ENCODE peak calls at places on chromosomes 5 and 9, in seven cellular contexts. J, S, X, Z, B, Q and G are unnamed samples. For H3K9me3 and H3K4me1, the result is how much of the 10 kb centered on the place peaks cover.

GRCh38 chr5:112434650-112435049 is 15.6 kb upstream of the EPB41L4A start:
- DNase-seq in B (no peak), Q (no peak), S (no peak), X (no peak), J (no peak), Z (no peak), G (no peak)

GRCh38 chr5:32500206-32500605 is 55.7 kb upstream of the ZFR start:
- DNase-seq in X (no peak), S (no peak), Q (no peak), Z (no peak), J (no peak), B (no peak), G (no peak)

GRCh38 chr5:174172104-174172965 is 126.8 kb downstream of the NSG2 start:
- DNase-seq in Q (no peak), B (no peak), S (no peak), X (no peak), Z (no peak), J (no peak), G (no peak)

GRCh38 chr5:150111121-150111520 is 24.8 kb upstream of the CSF1R start:
- DNase-seq in B (no peak), S (no peak), X (no peak), Z (no peak), J (peak), Q (no peak), G (no peak)

GRCh38 chr9:14812806-14813205 is 90.3 kb upstream of the CER1 start:
- DNase-seq in X (no peak), S (no peak), Z (no peak), B (no peak), J (no peak), Q (no peak), G (no peak)

GRCh38 chr5:105168806-105169205 is 1606.2 kb upstream of the NUDT12 start:
- DNase-seq in S (no peak), B (no peak), Q (no peak), X (no peak), Z (peak), J (no peak), G (no peak)

GRCh38 chr5:80207832-80208231 is 48.0 kb downstream of the SERINC5 start:
- DNase-seq in B (no peak), S (no peak), Z (no peak), X (no peak), Q (no peak), J (no peak), G (no peak)

GRCh38 chr5:3381206-3381825 is 214.3 kb upstream of the IRX1 start:
- DNase-seq in B (no peak), Z (no peak), X (no peak), J (no peak), Q (no peak), S (no peak), G (no peak)

GRCh38 chr9:1457460-1457859 is 407.3 kb downstream of the DMRT2 start:
- DNase-seq in Z (no peak), X (no peak), J (no peak), B (no peak), Q (no peak), S (no peak), G (no peak)

GRCh38 chr5:150148408-150148927 is 7.2 kb downstream of the PDGFRB start:
- DNase-seq in J (no peak), Q (no peak), Z (no peak), B (no peak), X (no peak), S (no peak), G (no peak)

GRCh38 chr9:78031271-78031825 is at the start of gene GNAQ:
- DNase-seq in S (no peak), X (peak), Q (peak), J (peak), B (peak), Z (peak), G (no peak)

GRCh38 chr5:14110680-14111079 is 32.5 kb upstream of the TRIO start:
- DNase-seq in S (no peak), J (no peak), B (no peak), Z (peak), X (no peak), Q (no peak), G (no peak)

GRCh38 chr5:101977729-101978345 is 318.2 kb downstream of the SLCO4C1 start:
- DNase-seq in B (no peak), Z (peak), S (no peak), Q (peak), X (no peak), J (no peak), G (peak)

GRCh38 chr5:122051569-122051968 is 26.5 kb downstream of the LOX start:
- DNase-seq in X (no peak), B (no peak), S (no peak), Q (no peak), Z (no peak), J (no peak), G (no peak)

GRCh38 chr5:136054133-136054996 is 25.6 kb downstream of the TGFBI start:
- DNase-seq in B (no peak), J (no peak), X (no peak), Z (peak), S (no peak), Q (no peak), G (no peak)

GRCh38 chr9:136436055-136436634 is 3.5 kb downstream of the INPP5E start:
- DNase-seq in S (no peak), X (no peak), J (peak), Z (no peak), B (no peak), Q (no peak), G (no peak)

GRCh38 chr9:69580582-69580945 is 91.6 kb downstream of the APBA1 start:
- DNase-seq in Z (no peak), S (no peak), X (no peak), Q (no peak), J (no peak), B (no peak), G (no peak)

GRCh38 chr9:33167084-33167948 is at the start of gene B4GALT1:
- DNase-seq in Z (peak), J (peak), S (peak), B (peak), X (peak), Q (peak), G (peak)

GRCh38 chr5:138032572-138033274 is at the start of gene FAM13B:
- DNase-seq in Z (peak), S (peak), B (peak), X (peak), J (peak), Q (peak), G (peak)

GRCh38 chr5:89110916-89111646 is 228.1 kb upstream of the MEF2C start:
- DNase-seq in Z (no peak), Q (no peak), J (no peak), B (no peak), S (no peak), X (no peak), G (no peak)

GRCh38 chr5:167348286-167348926 is 943.0 kb upstream of the WWC1 start:
- DNase-seq in J (no peak), Q (no peak), S (no peak), X (no peak), Z (no peak), B (no peak), G (no peak)

GRCh38 chr9:136664000-136664798 is 1.5 kb downstream of the EGFL7 start:
- DNase-seq in S (no peak), X (peak), Z (no peak), B (no peak), Q (no peak), J (no peak), G (no peak)

GRCh38 chr9:113409481-113409880 is 994 bp downstream of the POLE3 start:
- DNase-seq in S (no peak), B (no peak), X (no peak), J (no peak), Z (no peak), Q (no peak), G (no peak)

GRCh38 chr5:65699338-65699737 is 22.6 kb downstream of the SGTB start:
- DNase-seq in S (no peak), Q (no peak), Z (no peak), B (no peak), J (no peak), X (no peak), G (no peak)

GRCh38 chr5:113487411-113487778 is 858 bp downstream of the MCC start:
- DNase-seq in B (no peak), S (no peak), Q (peak), X (no peak), Z (peak), J (peak), G (no peak)

GRCh38 chr5:39498247-39498952 is 73.6 kb upstream of the DAB2 start:
- DNase-seq in B (no peak), X (no peak), S (no peak), Q (peak), Z (peak), J (no peak), G (no peak)

GRCh38 chr5:102796481-102796880 is 41.4 kb downstream of the PAM start:
- DNase-seq in S (no peak), J (no peak), X (no peak), B (no peak), Z (no peak), Q (no peak), G (no peak)

GRCh38 chr5:28390341-28390740 is 1352.0 kb upstream of the CDH9 start:
- DNase-seq in Z (no peak), S (no peak), Q (no peak), B (no peak), J (no peak), X (no peak), G (no peak)

GRCh38 chr9:118003240-118003639 is 299.0 kb downstream of the TLR4 start:
- DNase-seq in X (no peak), Q (no peak), S (no peak), J (no peak), B (no peak), Z (no peak), G (no peak)
- H3K9me3 ChIP-seq in X (under half), Q (under half), S (under half), J (under half), B (under half), Z (under half), G (under half)

DNA sequence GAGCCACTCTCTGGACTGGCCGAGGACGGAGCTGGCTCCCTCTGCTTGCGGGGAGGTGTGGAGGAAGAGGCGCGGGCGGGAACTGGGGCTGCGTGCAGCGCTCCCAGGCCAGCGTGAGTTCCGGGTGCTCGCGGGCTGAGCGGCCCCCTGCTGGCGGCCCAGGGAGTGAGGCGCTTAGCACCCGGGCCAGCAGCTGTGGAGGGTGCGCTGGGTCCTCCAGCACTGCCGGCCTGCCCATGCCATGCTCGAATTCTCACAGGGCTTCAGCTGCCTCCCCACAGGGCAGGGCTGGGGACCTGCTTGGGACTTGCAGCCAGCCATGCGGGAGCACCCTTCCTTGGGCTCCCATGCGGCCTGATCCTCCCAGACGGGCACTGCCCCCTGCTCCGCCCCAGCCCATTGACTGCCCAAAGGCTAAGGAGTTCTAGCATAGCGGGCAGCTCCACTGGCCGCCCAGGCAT is 416.9 kb downstream of the MRPS30 start:
- DNase-seq in Z (no peak), B (no peak), Q (no peak), X (no peak), J (peak), S (no peak), G (no peak)
- TF ChIP-seq CTCF in Z (no peak), B (no peak), Q (no peak), X (no peak), J (no peak), S (no peak), G (peak)

DNA sequence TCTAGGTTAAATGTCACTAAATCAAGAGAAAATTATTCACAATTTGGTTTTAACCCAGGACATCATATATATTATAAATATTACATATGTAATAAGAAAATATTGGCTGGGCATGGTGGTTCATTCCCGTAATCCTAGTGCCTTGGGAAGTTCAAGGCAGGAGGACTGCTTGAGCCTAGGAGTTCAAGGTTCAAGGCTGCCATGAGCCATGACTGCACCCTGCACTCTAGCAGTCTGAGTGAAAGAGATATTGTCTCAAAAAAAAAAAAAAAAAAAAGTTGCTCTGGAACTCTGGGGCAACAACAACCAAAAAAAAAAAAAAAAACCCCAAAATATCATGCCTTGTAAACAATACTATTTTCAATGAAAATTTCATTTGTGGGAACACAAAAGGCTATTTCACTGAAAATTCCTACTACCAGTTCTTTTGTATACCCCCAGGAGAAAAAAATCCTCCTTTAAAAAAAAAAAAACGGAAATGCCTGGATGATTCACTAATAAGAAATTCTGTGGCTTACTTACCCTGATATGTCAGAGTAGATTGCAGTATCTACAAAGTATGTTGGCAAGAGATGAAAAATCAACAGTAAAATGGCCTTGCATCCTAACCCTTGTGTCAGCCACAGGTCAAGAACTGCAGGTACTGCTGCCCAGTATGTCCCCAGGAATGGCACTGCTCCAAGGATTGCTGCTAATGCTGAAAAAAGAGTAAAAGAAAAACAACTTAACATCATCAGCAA is 22.6 kb upstream of the CTNNAL1 start:
- DNase-seq in Z (peak), B (peak), X (peak), S (peak), Q (no peak), J (no peak), G (no peak)
- H3K4me1 ChIP-seq in Z (under half), B (under half), X (under half), S (under half), Q (under half), J (under half), G (under half)

GRCh38 chr5:179115307-179115706 is 55.1 kb downstream of the ZNF354C start:
- DNase-seq in Z (no peak), X (no peak), J (peak), S (no peak), Q (no peak), B (no peak), G (no peak)
- H3K9me3 ChIP-seq in Z (under half), X (under half), J (under half), S (under half), Q (under half), B (under half), G (under half)

GRCh38 chr5:41924872-41925554 is at the start of gene FBXO4:
- DNase-seq in S (peak), Z (peak), J (peak), X (peak), B (peak), Q (peak), G (peak)
- TF ChIP-seq CTCF in S (peak), Z (peak), J (peak), X (peak), B (peak), Q (peak), G (peak)